ENCODE peak calls at places on chromosome 1, in five cellular contexts. One of them, this sample, is unnamed.

GRCh38 chr1:183093821-183094287 is 70.6 kb downstream of the LAMC1 start:
- DNase-seq in body of pancreas: no peak
- DNase-seq in upper lobe of left lung: no peak
- DNase-seq in sigmoid colon: no peak
- DNase-seq in NB4: no peak
- DNase-seq in this sample: no peak

GRCh38 chr1:27503033-27503432 is 13.1 kb upstream of the WASF2 start:
- DNase-seq in sigmoid colon: no peak
- DNase-seq in upper lobe of left lung: no peak
- DNase-seq in NB4: no peak
- DNase-seq in body of pancreas: no peak
- DNase-seq in this sample: no peak

GRCh38 chr1:160124709-160125478 is 9.3 kb downstream of the ATP1A2 start:
- DNase-seq in sigmoid colon: no peak
- DNase-seq in upper lobe of left lung: no peak
- DNase-seq in body of pancreas: peak
- DNase-seq in NB4: no peak
- DNase-seq in this sample: no peak

GRCh38 chr1:63087966-63088365 is 234.4 kb upstream of the FOXD3 start:
- DNase-seq in NB4: no peak
- DNase-seq in upper lobe of left lung: no peak
- DNase-seq in sigmoid colon: no peak
- DNase-seq in body of pancreas: no peak
- DNase-seq in this sample: no peak

GRCh38 chr1:109184657-109185056 is 29.1 kb upstream of the SARS1 start:
- DNase-seq in sigmoid colon: no peak
- DNase-seq in NB4: no peak
- DNase-seq in body of pancreas: no peak
- DNase-seq in upper lobe of left lung: peak
- DNase-seq in this sample: no peak

GRCh38 chr1:115929846-115930245 is 46.5 kb upstream of the SLC22A15 start:
- DNase-seq in sigmoid colon: no peak
- DNase-seq in NB4: peak
- DNase-seq in upper lobe of left lung: no peak
- DNase-seq in body of pancreas: no peak
- DNase-seq in this sample: no peak

GRCh38 chr1:205287723-205288122 is 33.8 kb downstream of the NUAK2 start:
- DNase-seq in NB4: no peak
- DNase-seq in sigmoid colon: no peak
- DNase-seq in body of pancreas: no peak
- DNase-seq in upper lobe of left lung: no peak
- DNase-seq in this sample: no peak

GRCh38 chr1:234644928-234645327 is 35.0 kb upstream of the IRF2BP2 start:
- DNase-seq in body of pancreas: no peak
- DNase-seq in upper lobe of left lung: no peak
- DNase-seq in sigmoid colon: no peak
- DNase-seq in NB4: no peak
- DNase-seq in this sample: no peak

GRCh38 chr1:193733674-193734073 is 547.3 kb upstream of the B3GALT2 start:
- DNase-seq in body of pancreas: no peak
- DNase-seq in upper lobe of left lung: no peak
- DNase-seq in NB4: no peak
- DNase-seq in sigmoid colon: no peak
- DNase-seq in this sample: no peak

GRCh38 chr1:25680701-25681100 is 64.1 kb downstream of the MAN1C1 start:
- DNase-seq in upper lobe of left lung: no peak
- DNase-seq in sigmoid colon: no peak
- DNase-seq in body of pancreas: no peak
- DNase-seq in NB4: no peak
- DNase-seq in this sample: no peak

GRCh38 chr1:237679687-237680086 is 211.0 kb downstream of the ZP4 start:
- DNase-seq in NB4: no peak
- DNase-seq in upper lobe of left lung: no peak
- DNase-seq in sigmoid colon: no peak
- DNase-seq in body of pancreas: no peak
- DNase-seq in this sample: no peak

GRCh38 chr1:55555971-55556370 is 340.8 kb upstream of the USP24 start:
- DNase-seq in NB4: no peak
- DNase-seq in body of pancreas: no peak
- DNase-seq in upper lobe of left lung: no peak
- DNase-seq in sigmoid colon: no peak
- DNase-seq in this sample: no peak

GRCh38 chr1:168470821-168471473 is 72.8 kb downstream of the XCL2 start:
- DNase-seq in upper lobe of left lung: no peak
- DNase-seq in sigmoid colon: no peak
- DNase-seq in NB4: peak
- DNase-seq in body of pancreas: no peak
- DNase-seq in this sample: peak

GRCh38 chr1:110548381-110548780 is 29.4 kb upstream of the KCNA10 start:
- DNase-seq in body of pancreas: peak
- DNase-seq in NB4: peak
- DNase-seq in upper lobe of left lung: no peak
- DNase-seq in sigmoid colon: no peak
- DNase-seq in this sample: peak

GRCh38 chr1:34131396-34132160 is 33.5 kb downstream of the CSMD2 start:
- DNase-seq in body of pancreas: no peak
- DNase-seq in sigmoid colon: no peak
- DNase-seq in upper lobe of left lung: no peak
- DNase-seq in NB4: no peak
- DNase-seq in this sample: no peak

GRCh38 chr1:214472362-214472761 is 79.0 kb downstream of the PTPN14 start:
- DNase-seq in NB4: no peak
- DNase-seq in upper lobe of left lung: no peak
- DNase-seq in body of pancreas: no peak
- DNase-seq in sigmoid colon: no peak
- DNase-seq in this sample: no peak

GRCh38 chr1:206591696-206592095 is 20.6 kb downstream of the EIF2D start:
- DNase-seq in sigmoid colon: no peak
- DNase-seq in NB4: no peak
- DNase-seq in body of pancreas: no peak
- DNase-seq in upper lobe of left lung: no peak
- DNase-seq in this sample: no peak

GRCh38 chr1:206591236-206591635 is 21.0 kb downstream of the EIF2D start:
- DNase-seq in NB4: no peak
- DNase-seq in upper lobe of left lung: no peak
- DNase-seq in body of pancreas: no peak
- DNase-seq in sigmoid colon: no peak
- DNase-seq in this sample: no peak

GRCh38 chr1:206588492-206588891 is 23.8 kb downstream of the EIF2D start:
- DNase-seq in sigmoid colon: no peak
- DNase-seq in NB4: no peak
- DNase-seq in body of pancreas: no peak
- DNase-seq in upper lobe of left lung: no peak
- DNase-seq in this sample: no peak

GRCh38 chr1:206589206-206589605 is 23.1 kb downstream of the EIF2D start:
- DNase-seq in sigmoid colon: peak
- DNase-seq in upper lobe of left lung: no peak
- DNase-seq in NB4: no peak
- DNase-seq in body of pancreas: no peak
- DNase-seq in this sample: no peak

GRCh38 chr1:206590025-206590834 is 22.0 kb downstream of the EIF2D start:
- DNase-seq in upper lobe of left lung: no peak
- DNase-seq in body of pancreas: no peak
- DNase-seq in sigmoid colon: no peak
- DNase-seq in NB4: peak
- DNase-seq in this sample: peak
- TF ChIP-seq POLR2A in upper lobe of left lung: no peak
- TF ChIP-seq POLR2A in body of pancreas: no peak
- TF ChIP-seq POLR2A in sigmoid colon: no peak
- TF ChIP-seq POLR2A in NB4: no peak
- TF ChIP-seq POLR2A in this sample: no peak

DNA sequence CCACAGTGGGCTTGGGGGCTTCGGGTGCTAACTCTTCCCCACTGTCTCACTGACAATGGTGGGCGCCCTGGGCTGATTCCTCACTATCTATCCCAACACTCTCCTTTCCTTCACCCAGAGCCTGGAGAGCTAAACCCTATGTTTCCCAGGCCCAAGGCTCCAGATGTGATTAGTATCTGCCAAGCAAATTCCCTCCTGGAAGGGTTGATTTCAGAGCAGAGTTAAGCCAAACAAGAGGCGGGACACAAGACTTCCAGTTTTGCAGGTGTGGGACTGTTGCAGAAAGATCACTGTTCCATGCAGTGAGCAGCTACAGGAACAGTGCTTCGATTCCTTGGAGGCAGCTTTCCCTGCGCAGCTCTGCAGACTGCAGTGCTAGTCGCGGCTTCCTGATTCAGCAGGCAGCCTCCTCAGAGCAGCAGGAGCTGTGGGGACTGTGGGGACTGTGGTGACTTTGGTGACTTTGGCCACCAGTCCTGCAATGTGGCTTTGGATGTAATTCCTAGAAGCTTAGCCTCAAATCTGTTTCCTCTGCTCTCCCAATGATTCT is 168.4 kb downstream of the RHOU start:
- DNase-seq in sigmoid colon: no peak
- DNase-seq in NB4: no peak
- DNase-seq in upper lobe of left lung: no peak
- DNase-seq in body of pancreas: no peak
- DNase-seq in this sample: no peak
- TF ChIP-seq POLR2A in sigmoid colon: no peak
- TF ChIP-seq POLR2A in NB4: no peak
- TF ChIP-seq POLR2A in upper lobe of left lung: no peak
- TF ChIP-seq POLR2A in body of pancreas: no peak
- TF ChIP-seq POLR2A in this sample: no peak

DNA sequence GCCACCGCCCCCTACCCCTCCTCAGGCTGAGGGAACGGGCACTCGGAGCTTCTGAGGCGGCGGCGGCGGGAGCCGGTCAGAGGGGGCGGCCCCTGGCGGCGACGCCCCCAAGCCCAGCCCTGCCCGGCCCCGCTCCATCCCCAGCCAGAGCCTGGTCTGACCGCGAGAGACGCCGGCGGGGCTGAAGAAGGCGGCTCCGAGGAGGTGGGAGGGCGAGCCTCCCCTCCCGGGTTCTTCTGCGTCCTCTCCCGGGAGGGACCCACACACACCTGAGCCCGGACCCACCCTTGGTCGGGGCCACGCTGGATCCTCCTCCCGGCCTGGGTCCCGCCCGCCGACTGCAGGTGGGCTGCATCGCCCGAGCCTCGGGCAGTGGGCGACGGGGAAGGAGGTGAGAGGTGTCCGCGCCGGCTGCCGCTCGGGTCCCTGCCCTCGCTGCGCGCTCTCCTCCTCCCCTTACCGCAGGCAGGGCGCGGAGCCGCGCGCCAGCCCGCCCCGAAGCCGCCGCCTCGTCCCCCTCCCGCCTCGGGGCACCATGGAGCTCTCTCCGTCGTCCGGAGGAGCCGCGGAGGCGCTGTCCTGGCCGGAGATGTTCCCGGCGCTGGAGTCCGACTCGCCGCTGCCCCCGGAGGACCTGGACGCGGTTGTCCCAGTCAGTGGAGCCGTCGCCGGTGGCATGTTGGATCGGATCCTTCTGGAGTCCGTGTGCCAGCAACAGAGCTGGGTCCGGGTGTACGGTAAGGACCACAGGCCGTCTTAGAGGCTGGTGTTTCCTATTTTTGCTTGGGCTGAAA is at the start of gene RASAL2:
- DNase-seq in sigmoid colon: peak
- DNase-seq in body of pancreas: peak
- DNase-seq in NB4: peak
- DNase-seq in upper lobe of left lung: peak
- DNase-seq in this sample: peak
- TF ChIP-seq POLR2A in sigmoid colon: no peak
- TF ChIP-seq POLR2A in body of pancreas: peak
- TF ChIP-seq POLR2A in NB4: no peak
- TF ChIP-seq POLR2A in upper lobe of left lung: peak
- TF ChIP-seq POLR2A in this sample: no peak

GRCh38 chr1:44819594-44820327 is 11.4 kb downstream of the BTBD19 start:
- DNase-seq in NB4: peak
- DNase-seq in upper lobe of left lung: no peak
- DNase-seq in sigmoid colon: peak
- DNase-seq in body of pancreas: peak
- DNase-seq in this sample: peak

GRCh38 chr1:44822981-44823451 is 14.7 kb downstream of the BTBD19 start:
- DNase-seq in NB4: no peak
- DNase-seq in upper lobe of left lung: peak
- DNase-seq in body of pancreas: no peak
- DNase-seq in sigmoid colon: peak
- DNase-seq in this sample: no peak

GRCh38 chr1:44820328-44820944 is 12.1 kb downstream of the BTBD19 start:
- DNase-seq in upper lobe of left lung: peak
- DNase-seq in body of pancreas: no peak
- DNase-seq in sigmoid colon: no peak
- DNase-seq in NB4: no peak
- DNase-seq in this sample: no peak

GRCh38 chr1:44822131-44822701 is 13.9 kb downstream of the BTBD19 start:
- DNase-seq in NB4: no peak
- DNase-seq in upper lobe of left lung: no peak
- DNase-seq in sigmoid colon: no peak
- DNase-seq in body of pancreas: no peak
- DNase-seq in this sample: no peak

GRCh38 chr1:44820945-44821715 is 12.8 kb downstream of the BTBD19 start:
- DNase-seq in upper lobe of left lung: no peak
- DNase-seq in NB4: no peak
- DNase-seq in body of pancreas: no peak
- DNase-seq in sigmoid colon: peak
- DNase-seq in this sample: no peak
- TF ChIP-seq POLR2A in upper lobe of left lung: no peak
- TF ChIP-seq POLR2A in NB4: no peak
- TF ChIP-seq POLR2A in body of pancreas: no peak
- TF ChIP-seq POLR2A in sigmoid colon: no peak
- TF ChIP-seq POLR2A in this sample: no peak

This sample was measured in erythroblast.